ENCODE peak calls at places on chromosome 15, in five cellular contexts. N is HepG2, Q is K562, V is GM12878, S is SK-N-SH. K is an unnamed sample.
A peak's percentile ranks its signal among the peaks of the same experiment; 100 is the strongest.

GRCh38 chr15:60003243-60004018 is 680 bp upstream of the FOXB1 start:
- DNase-seq in V (no peak), N (no peak), Q (no peak), S (peak; percentile 34), K (no peak)

GRCh38 chr15:95132774-95133173 is 901.4 kb downstream of the MCTP2 start:
- DNase-seq in Q (no peak), V (no peak), S (no peak), N (no peak), K (no peak)

GRCh38 chr15:26838742-26839460 is 28.0 kb upstream of the GABRA5 start:
- DNase-seq in N (no peak), S (peak; percentile 76), V (no peak), Q (peak; percentile 68), K (peak; percentile 69)

GRCh38 chr15:68373028-68373427 is 58.9 kb downstream of the ITGA11 start:
- DNase-seq in S (no peak), V (no peak), Q (no peak), N (no peak), K (no peak)

GRCh38 chr15:74345051-74345450 is 22.4 kb downstream of the CYP11A1 start:
- DNase-seq in V (no peak), Q (no peak), S (no peak), N (no peak), K (no peak)

GRCh38 chr15:43134157-43134637 is 811 bp downstream of the TMEM62 start:
- DNase-seq in V (no peak), S (peak; percentile 40), N (no peak), Q (peak; percentile 22), K (no peak)

GRCh38 chr15:80699981-80700380 is 4.9 kb downstream of the ABHD17C start:
- DNase-seq in Q (no peak), V (no peak), N (no peak), S (no peak), K (no peak)

GRCh38 chr15:22786868-22787698 is 639 bp downstream of the NIPA1 start:
- DNase-seq in N (peak; percentile 10), S (peak; percentile 66), V (no peak), Q (peak; percentile 34), K (peak; percentile 16)

GRCh38 chr15:29904731-29905417 is 82.6 kb upstream of the TJP1 start:
- DNase-seq in S (no peak), V (no peak), N (no peak), Q (no peak), K (no peak)

GRCh38 chr15:48592929-48593328 is 52.6 kb downstream of the FBN1 start:
- DNase-seq in V (no peak), Q (no peak), N (no peak), S (no peak), K (no peak)

GRCh38 chr15:75182187-75183131 is 19.2 kb upstream of the C15orf39 start:
- DNase-seq in S (no peak), N (peak; percentile 90), V (no peak), Q (no peak), K (no peak)

GRCh38 chr15:99683000-99683670 is 50.1 kb downstream of the LYSMD4 start:
- DNase-seq in Q (no peak), S (no peak), N (no peak), V (no peak), K (no peak)

GRCh38 chr15:74725845-74726773 is 781 bp upstream of the CYP1A1 start:
- DNase-seq in S (peak; percentile 79), N (peak; percentile 46), V (no peak), Q (no peak), K (peak; percentile 59)

GRCh38 chr15:93929375-93930094 is 301.8 kb upstream of the MCTP2 start:
- DNase-seq in N (no peak), V (no peak), Q (no peak), S (no peak), K (no peak)

GRCh38 chr15:40252438-40253178 is 13.7 kb downstream of the PAK6 start:
- DNase-seq in N (no peak), S (peak; percentile 87), Q (no peak), V (no peak), K (no peak)

GRCh38 chr15:101554115-101554915 is 64.8 kb upstream of the PCSK6 start:
- DNase-seq in V (no peak), S (no peak), Q (no peak), N (no peak), K (no peak)

GRCh38 chr15:87609474-87609873 is 647.1 kb downstream of the NTRK3 start:
- DNase-seq in S (no peak), V (no peak), N (no peak), Q (peak; percentile 33), K (no peak)

GRCh38 chr15:77863491-77864105 is 213.9 kb downstream of the TBC1D2B start:
- DNase-seq in V (no peak), Q (no peak), S (no peak), N (no peak), K (no peak)

GRCh38 chr15:20295238-20295811 is 246.3 kb downstream of the GOLGA6L6 start:
- DNase-seq in S (no peak), V (no peak), Q (peak; percentile 4), N (no peak), K (no peak)

GRCh38 chr15:89767411-89767915 is 8.7 kb upstream of the MESP2 start:
- DNase-seq in V (no peak), N (no peak), Q (no peak), S (no peak), K (no peak)

DNA sequence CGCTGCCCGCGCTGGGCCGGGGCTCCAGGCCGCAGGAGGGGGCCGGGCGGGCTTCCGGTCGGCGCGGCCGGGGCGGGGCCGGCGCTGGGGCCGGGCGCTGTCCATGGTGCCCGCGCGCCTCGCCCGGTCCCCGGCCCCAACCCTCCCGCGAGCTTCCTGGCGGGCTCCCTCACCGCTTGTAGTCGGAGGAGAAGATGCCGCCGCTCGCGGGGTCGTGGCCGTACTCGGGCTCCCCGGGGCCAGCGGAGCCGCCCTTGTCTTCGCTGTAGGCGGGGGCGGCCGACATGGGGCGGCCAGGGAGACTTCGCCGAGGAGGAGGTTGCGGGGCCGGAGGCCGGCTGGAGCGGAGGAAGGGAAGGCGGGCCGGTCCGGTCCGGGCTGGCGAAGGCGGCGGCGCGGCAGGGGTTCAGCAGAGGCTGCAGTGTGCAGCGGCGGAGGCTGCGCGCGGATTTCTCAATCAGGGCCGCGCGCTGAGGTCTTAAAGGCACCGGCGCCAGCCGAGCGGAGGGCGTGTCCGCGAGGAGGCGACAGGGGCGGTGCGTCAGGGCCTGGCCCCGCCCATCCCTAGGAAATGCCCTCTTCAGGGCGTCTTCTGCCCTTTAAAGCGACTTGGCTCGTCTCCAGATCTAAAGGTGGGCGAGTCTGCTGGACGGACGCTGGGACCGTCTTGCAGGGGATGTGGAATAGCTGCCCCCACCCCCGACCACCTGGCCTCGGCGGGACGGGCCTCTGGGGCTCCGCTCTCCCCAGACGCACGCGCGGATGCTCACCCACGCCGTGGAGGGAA is at the start of gene AP3B2:
- DNase-seq in V (no peak), S (peak; percentile 97), N (peak; percentile 16), Q (peak; percentile 90), K (peak; percentile 94)
- TF ChIP-seq FOXM1 in V (no peak), S (no peak), N (no peak), Q (no peak), K (peak; percentile 43)

DNA sequence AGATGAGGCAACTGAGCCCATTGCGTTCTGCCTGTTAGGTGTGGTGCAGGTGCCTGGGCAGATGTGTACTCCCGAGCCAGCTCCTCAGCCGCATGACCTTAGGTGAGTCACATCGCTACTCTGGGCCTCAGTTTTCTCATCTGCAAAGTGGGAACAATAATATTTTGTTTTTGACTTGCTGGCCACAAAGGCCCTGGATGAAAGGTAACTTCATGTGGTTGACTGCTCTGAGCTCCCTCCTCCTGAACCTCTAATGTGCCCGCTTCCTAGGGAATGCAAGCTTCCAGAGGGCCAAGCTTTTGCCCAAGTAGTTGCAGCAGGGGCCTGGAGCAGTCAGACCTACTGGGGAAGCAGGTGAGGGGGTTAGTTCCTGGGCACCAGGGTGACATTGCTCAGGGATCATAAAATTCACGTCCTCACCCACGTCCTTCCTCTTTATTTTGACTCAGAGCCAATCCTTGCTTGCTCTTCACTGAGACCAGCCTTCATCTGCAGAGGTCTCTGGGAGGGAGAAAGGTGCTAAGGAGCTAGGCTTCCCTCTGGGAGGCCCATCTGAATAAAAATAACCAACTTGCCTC is 149.0 kb upstream of the TLE3 start:
- DNase-seq in S (no peak), Q (no peak), N (no peak), V (no peak), K (no peak)
- TF ChIP-seq FOXM1 in S (no peak), Q (no peak), N (no peak), V (no peak), K (no peak)

DNA sequence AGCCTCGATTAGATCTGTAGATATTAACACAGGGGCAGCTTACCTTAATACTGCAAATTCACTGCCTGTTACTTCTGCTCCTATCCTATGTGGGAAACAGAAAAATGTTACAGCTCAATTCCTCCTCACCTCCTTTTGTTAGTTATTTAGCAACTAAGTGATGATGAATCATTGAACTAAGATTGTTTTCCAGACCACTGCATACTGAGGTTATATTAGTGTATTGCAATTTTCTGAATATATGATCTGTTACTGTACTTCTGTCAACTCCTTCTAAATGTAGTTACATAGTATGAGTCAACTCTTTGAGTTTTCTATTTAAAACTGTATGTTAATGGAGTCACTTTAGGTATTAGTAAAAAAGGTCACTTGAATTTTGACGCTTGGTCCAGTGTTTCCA is 331.5 kb upstream of the SLCO3A1 start:
- DNase-seq in S (no peak), N (no peak), V (no peak), Q (no peak), K (no peak)
- TF ChIP-seq FOXM1 in S (no peak), N (no peak), V (no peak), Q (no peak), K (no peak)

GRCh38 chr15:38877471-38877870 is 312.9 kb upstream of the RASGRP1 start:
- DNase-seq in V (no peak), S (no peak), N (peak; percentile 34), Q (no peak), K (no peak)
- TF ChIP-seq FOXM1 in V (no peak), S (no peak), N (no peak), Q (no peak), K (no peak)

GRCh38 chr15:81968691-81969090 is 77.1 kb downstream of the MEX3B start:
- DNase-seq in N (no peak), Q (no peak), V (no peak), S (no peak), K (no peak)
- TF ChIP-seq FOXM1 in N (no peak), Q (no peak), V (no peak), S (no peak), K (no peak)

GRCh38 chr15:96273317-96274086 is 57.0 kb upstream of the NR2F2 start:
- DNase-seq in S (no peak), V (peak; percentile 25), N (no peak), Q (peak; percentile 93), K (peak; percentile 26)
- TF ChIP-seq FOXM1 in S (no peak), V (no peak), N (no peak), Q (peak; percentile 94), K (no peak)

DNA sequence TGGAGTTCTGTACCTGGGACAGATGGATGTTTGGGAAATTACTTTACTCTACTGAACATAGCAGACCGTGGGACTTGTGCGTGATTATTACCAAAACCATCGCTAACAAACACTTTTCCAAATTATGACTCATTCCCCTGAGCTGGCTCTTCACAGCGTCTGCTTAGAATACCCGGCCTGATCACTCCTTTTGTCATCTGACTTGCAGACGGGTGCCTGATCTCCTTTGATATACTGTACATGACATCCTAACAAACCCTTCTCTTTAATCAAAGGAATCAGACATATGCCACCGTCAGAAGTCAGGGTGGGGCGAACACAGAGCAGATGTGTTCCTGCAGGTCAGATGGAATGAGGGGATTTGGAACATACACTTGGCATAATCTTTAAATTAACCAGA is 48.5 kb upstream of the SH3GL3 start:
- DNase-seq in N (no peak), Q (no peak), V (no peak), S (no peak), K (no peak)
- TF ChIP-seq FOXM1 in N (no peak), Q (no peak), V (no peak), S (no peak), K (no peak)